ENCODE peak calls at places on chromosomes 3 and 15, in four cellular contexts. Z, J, H and V are unnamed samples.

GRCh38 chr3:10228248-10228950 is 19.9 kb upstream of the TATDN2 start:
- DNase-seq in J (no peak), H (no peak), Z (no peak), V (no peak)

GRCh38 chr3:16908878-16909277 is 24.1 kb downstream of the PLCL2 start:
- DNase-seq in H (no peak), J (no peak), Z (no peak), V (no peak)

GRCh38 chr3:111484666-111485065 is 57.3 kb upstream of the CD96 start:
- DNase-seq in J (no peak), Z (no peak), H (no peak), V (no peak)

GRCh38 chr3:43413676-43414368 is 127.5 kb downstream of the SNRK start:
- DNase-seq in Z (no peak), H (peak; percentile 27), J (no peak), V (peak; percentile 82)

GRCh38 chr3:12975748-12976522 is 97.3 kb downstream of the IQSEC1 start:
- DNase-seq in H (no peak), Z (no peak), J (no peak), V (no peak)

GRCh38 chr3:105686324-105686897 is 182.4 kb downstream of the CBLB start:
- DNase-seq in J (no peak), Z (no peak), H (peak; percentile 35), V (no peak)

GRCh38 chr3:126447456-126448106 is 28.1 kb downstream of the ZXDC start:
- DNase-seq in J (no peak), H (no peak), Z (no peak), V (peak; percentile 37)

GRCh38 chr15:87712211-87712610 is 544.3 kb downstream of the NTRK3 start:
- DNase-seq in J (no peak), Z (no peak), H (no peak), V (peak; percentile 53)

GRCh38 chr3:151766454-151766853 is 32.7 kb downstream of the AADACL2 start:
- DNase-seq in J (no peak), Z (no peak), H (no peak), V (no peak)

GRCh38 chr15:98953000-98953776 is 54.4 kb downstream of the PGPEP1L start:
- DNase-seq in H (no peak), Z (no peak), J (no peak), V (peak; percentile 50)

GRCh38 chr3:74328505-74328904 is 286.0 kb downstream of the CNTN3 start:
- DNase-seq in Z (no peak), J (no peak), H (no peak), V (no peak)

GRCh38 chr15:63491979-63492378 is 12.4 kb upstream of the USP3 start:
- DNase-seq in Z (no peak), J (no peak), H (no peak), V (peak; percentile 10)

GRCh38 chr3:15501126-15501525 is 20.4 kb downstream of the COLQ start:
- DNase-seq in H (no peak), J (no peak), Z (no peak), V (no peak)

GRCh38 chr3:11626084-11626463 is 17.6 kb downstream of the VGLL4 start:
- DNase-seq in Z (no peak), J (no peak), H (no peak), V (no peak)

GRCh38 chr15:80214979-80215378 is 37.0 kb downstream of the CTXND1 start:
- DNase-seq in Z (no peak), H (no peak), J (no peak), V (no peak)

GRCh38 chr15:28935316-28935715 is 49.5 kb downstream of the APBA2 start:
- DNase-seq in H (peak; percentile 80), J (no peak), Z (no peak), V (no peak)

GRCh38 chr3:126129408-126129891 is 45.5 kb upstream of the SLC41A3 start:
- DNase-seq in H (no peak), J (no peak), Z (no peak), V (peak; percentile 39)

GRCh38 chr15:70049701-70050445 is 47.8 kb downstream of the TLE3 start:
- DNase-seq in H (no peak), Z (no peak), J (no peak), V (no peak)